ENCODE peak calls at places on chromosomes 13 and 19, in six cellular contexts. Z is PC-3, Q is SK-N-SH, W is cardiac muscle cell, O is fibroblast of lung, P is GM23338. C is an unnamed sample.
A peak's percentile ranks its signal among the peaks of the same experiment; 100 is the strongest.

GRCh38 chr13:24626449-24626848 is 53.8 kb upstream of the ATP12A start:
- DNase-seq in Z (no peak), Q (no peak), W (no peak), O (no peak), P (no peak), C (no peak)

GRCh38 chr13:109977212-109977968 is 191.0 kb upstream of the IRS2 start:
- DNase-seq in Z (no peak), Q (no peak), W (no peak), O (no peak), P (no peak), C (no peak)

GRCh38 chr13:41568143-41568989 is 111.0 kb downstream of the RGCC start:
- DNase-seq in Z (no peak), Q (no peak), W (no peak), O (no peak), P (peak; percentile 63), C (peak; percentile 70)

GRCh38 chr19:33296473-33297060 is 5.8 kb downstream of the CEBPA start:
- DNase-seq in Z (no peak), Q (peak; percentile 65), W (no peak), O (no peak), P (no peak), C (peak; percentile 53)

GRCh38 chr19:5170329-5170745 is 170.3 kb downstream of the PTPRS start:
- DNase-seq in Z (no peak), Q (peak; percentile 58), W (no peak), O (no peak), P (peak; percentile 60), C (peak; percentile 79)

GRCh38 chr19:33447336-33448158 is 74.0 kb downstream of the CEBPG start:
- DNase-seq in Z (no peak), Q (no peak), W (no peak), O (no peak), P (no peak), C (no peak)

GRCh38 chr19:38685666-38686529 is 38.4 kb downstream of the ACTN4 start:
- DNase-seq in Z (peak; percentile 63), Q (peak; percentile 56), W (peak; percentile 81), O (peak; percentile 67), P (peak; percentile 80), C (peak; percentile 58)

GRCh38 chr13:73428137-73428536 is 369.3 kb downstream of the KLF5 start:
- DNase-seq in Z (peak; percentile 84), Q (no peak), W (peak; percentile 74), O (peak; percentile 53), P (no peak), C (no peak)

GRCh38 chr13:78341032-78341431 is 262.3 kb downstream of the POU4F1 start:
- DNase-seq in Z (no peak), Q (no peak), W (no peak), O (no peak), P (no peak), C (no peak)

DNA sequence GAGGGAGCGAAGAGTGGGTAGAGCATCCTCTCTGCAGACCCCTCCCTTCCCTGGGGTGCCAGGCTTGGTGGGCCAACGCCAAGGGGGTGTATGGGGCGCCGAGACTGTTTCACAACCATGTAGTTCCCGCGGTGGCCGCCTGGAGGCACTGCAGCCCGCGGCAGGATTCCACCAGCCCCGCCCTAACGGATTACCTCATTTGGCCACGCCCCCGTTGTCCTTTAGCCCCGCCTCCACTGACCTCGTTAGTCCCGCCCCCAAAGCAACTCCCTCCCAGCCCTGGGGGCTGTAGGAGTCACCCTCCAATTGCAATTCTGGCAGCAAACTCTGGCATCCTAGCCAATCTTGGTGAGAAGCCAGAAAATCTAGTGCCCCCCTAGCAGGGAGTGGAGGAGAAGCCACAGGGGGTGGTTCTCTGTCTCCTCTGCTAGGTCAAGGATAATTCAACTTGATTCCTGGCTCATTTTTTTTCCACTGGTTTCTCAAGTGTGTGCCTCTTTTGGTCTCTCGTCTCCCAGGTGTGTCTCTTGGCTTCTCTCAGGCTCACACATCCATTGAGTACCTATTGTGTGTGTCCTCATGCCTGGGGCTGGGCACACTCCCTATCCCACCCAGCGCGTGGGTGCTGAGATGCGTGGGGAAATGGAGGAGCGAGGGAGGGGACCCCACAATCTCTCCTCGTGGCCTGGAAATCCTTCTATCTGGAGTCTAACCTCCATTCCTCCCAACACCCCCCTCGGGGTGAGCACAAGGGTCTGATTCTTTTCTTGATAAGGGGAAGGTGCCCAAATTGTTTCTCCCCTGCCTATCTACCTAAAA is 2.0 kb downstream of the OLFM2 start:
- DNase-seq in Z (peak; percentile 89), Q (peak; percentile 92), W (peak; percentile 77), O (peak; percentile 66), P (peak; percentile 95), C (peak; percentile 95)
- H3K4me3 ChIP-seq in Z (no peak overlapping the region), Q (peak overlapping the region; percentile 30), W (no peak overlapping the region), O (no peak overlapping the region), P (peak overlapping the region; percentile 93), C (peak overlapping the region; percentile 70)

GRCh38 chr19:18607222-18608101 is 863 bp upstream of the CRLF1 start:
- DNase-seq in Z (no peak), Q (peak; percentile 32), W (no peak), O (no peak), P (peak; percentile 65), C (peak; percentile 83)
- H3K27me3 ChIP-seq in Z (peaks cover 76% of the 10 kb centered on the region), Q (peaks cover 69% of the 10 kb centered on the region), W (peaks cover 97% of the 10 kb centered on the region), O (peaks cover 71% of the 10 kb centered on the region), P (peaks cover 96% of the 10 kb centered on the region), C (peaks cover 89% of the 10 kb centered on the region)

GRCh38 chr19:7977021-7977722 is 28.3 kb downstream of the ELAVL1 start:
- DNase-seq in Z (no peak), Q (no peak), W (no peak), O (no peak), P (no peak), C (no peak)
- H3K36me3 ChIP-seq in Z (peaks cover 52% of the 10 kb centered on the region), Q (no peaks in the 10 kb centered on the region), W (peaks cover 37% of the 10 kb centered on the region), O (peaks cover 29% of the 10 kb centered on the region), P (peaks cover 14% of the 10 kb centered on the region), C (peaks cover 42% of the 10 kb centered on the region)

GRCh38 chr19:13817615-13818371 is 22.6 kb downstream of the ZSWIM4 start:
- DNase-seq in Z (no peak), Q (no peak), W (no peak), O (no peak), P (peak; percentile 99), C (peak; percentile 99)
- H3K4me3 ChIP-seq in Z (no peak overlapping the region), Q (no peak overlapping the region), W (peak overlapping the region; percentile 7), O (no peak overlapping the region), P (peak overlapping the region; percentile 65), C (peak overlapping the region; percentile 66)

DNA sequence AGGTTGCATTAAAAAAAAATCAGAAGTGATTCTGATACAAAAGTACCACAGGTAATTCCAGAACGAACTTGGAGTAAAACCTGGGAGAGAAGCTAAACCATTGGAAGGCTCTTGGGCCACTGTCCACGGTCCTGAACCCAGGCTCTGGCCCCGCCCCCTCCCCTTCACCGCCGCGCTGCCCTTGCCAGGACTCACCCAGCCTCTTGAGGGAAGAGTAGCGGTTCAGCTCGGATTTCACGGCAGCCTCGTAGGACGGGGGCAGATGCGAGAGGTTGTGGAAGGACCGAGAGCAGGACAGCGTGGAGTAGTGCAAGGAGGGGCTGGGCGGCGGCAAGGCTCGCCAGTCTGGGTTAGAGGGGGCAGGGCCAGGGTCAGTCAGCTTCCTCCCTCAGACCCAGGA is 5.7 kb downstream of the SHISA7 start:
- DNase-seq in Z (peak; percentile 83), Q (no peak), W (peak; percentile 83), O (peak; percentile 63), P (peak; percentile 93), C (peak; percentile 94)
- H3K27me3 ChIP-seq in Z (peaks cover 20% of the 10 kb centered on the region), Q (peaks cover 21% of the 10 kb centered on the region), W (peaks cover 46% of the 10 kb centered on the region), O (peaks cover 22% of the 10 kb centered on the region), P (peaks cover 53% of the 10 kb centered on the region), C (peaks cover 43% of the 10 kb centered on the region)

DNA sequence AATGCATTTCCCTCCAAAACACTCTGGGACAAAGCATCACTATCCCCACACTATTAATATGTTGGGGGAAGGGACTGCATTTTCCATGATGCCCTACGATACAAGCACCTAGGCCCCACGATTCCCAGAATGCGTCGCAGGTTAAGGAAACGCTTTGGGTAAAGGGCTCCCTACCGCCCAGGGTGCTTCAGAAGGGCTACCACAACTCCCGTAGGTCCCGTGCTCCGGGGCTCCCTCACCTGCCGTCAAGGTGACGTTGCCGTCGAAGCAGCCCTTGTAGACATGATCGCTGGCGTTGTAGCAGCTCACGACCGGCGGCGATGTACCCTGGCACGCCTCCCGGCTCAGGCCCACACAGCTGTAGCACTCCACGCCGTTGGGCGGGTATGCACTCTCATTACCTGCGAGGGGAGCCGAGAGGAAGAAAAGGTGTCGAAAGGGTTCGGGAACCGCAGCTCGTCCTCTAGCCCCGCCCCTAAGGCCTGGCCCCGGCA is 2.5 kb downstream of the LYPD3 start:
- DNase-seq in Z (no peak), Q (no peak), W (no peak), O (no peak), P (no peak), C (no peak)
- H3K36me3 ChIP-seq in Z (no peaks in the 10 kb centered on the region), Q (no peaks in the 10 kb centered on the region), W (no peaks in the 10 kb centered on the region), O (no peaks in the 10 kb centered on the region), P (no peaks in the 10 kb centered on the region), C (no peaks in the 10 kb centered on the region)

DNA sequence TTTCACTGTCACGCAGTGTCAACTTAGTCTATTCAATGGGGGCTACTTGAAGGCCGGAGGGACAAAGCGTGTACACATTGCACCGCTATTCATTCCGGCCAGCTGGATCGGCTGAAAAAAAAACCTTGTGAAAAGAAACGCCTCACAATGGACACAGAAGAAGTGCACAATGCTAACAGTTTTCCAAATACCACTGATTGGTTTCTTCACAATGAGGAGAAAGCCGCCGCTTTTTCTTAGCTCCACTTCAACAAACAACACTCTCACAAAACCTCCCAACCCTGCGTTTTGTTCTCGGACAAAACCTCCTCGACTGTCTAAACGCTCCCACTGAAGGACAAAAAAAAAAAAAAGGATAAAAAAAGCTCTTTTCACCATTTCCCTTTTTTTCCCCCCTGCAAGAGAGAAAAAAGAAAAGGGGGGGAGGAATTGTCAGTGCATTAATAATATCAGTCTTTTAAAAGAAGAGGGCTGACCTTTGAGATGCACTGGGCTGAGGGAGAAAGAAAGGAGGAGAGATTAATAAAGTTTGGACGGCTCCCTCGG is 5.4 kb downstream of the SOX21 start:
- DNase-seq in Z (no peak), Q (peak; percentile 26), W (no peak), O (no peak), P (peak; percentile 54), C (peak; percentile 48)
- H3K4me3 ChIP-seq in Z (no peak overlapping the region), Q (peak overlapping the region; percentile 6), W (no peak overlapping the region), O (no peak overlapping the region), P (peak overlapping the region; percentile 61), C (peak overlapping the region; percentile 50)